ENCODE peak calls at places on chromosomes 16 and 17, in seven cellular contexts. One of them, this sample, is unnamed.

GRCh38 chr17:37261286-37261685 is 114.5 kb upstream of the C17orf78 start:
- DNase-seq in bronchial epithelial cell: no peak
- DNase-seq in AG10803: peak
- DNase-seq in lower lobe of right lung: no peak
- DNase-seq in AG04449: no peak
- DNase-seq in cardiac muscle cell: no peak
- DNase-seq in CD8-positive, alpha-beta T cell: no peak
- DNase-seq in this sample: no peak

GRCh38 chr17:43940630-43941029 is 1.6 kb downstream of the PPY start:
- DNase-seq in bronchial epithelial cell: no peak
- DNase-seq in AG10803: peak
- DNase-seq in lower lobe of right lung: no peak
- DNase-seq in AG04449: no peak
- DNase-seq in cardiac muscle cell: peak
- DNase-seq in CD8-positive, alpha-beta T cell: no peak
- DNase-seq in this sample: no peak

GRCh38 chr16:68987734-68988457 is 117.6 kb upstream of the HAS3 start:
- DNase-seq in bronchial epithelial cell: peak
- DNase-seq in AG10803: no peak
- DNase-seq in lower lobe of right lung: no peak
- DNase-seq in AG04449: no peak
- DNase-seq in cardiac muscle cell: no peak
- DNase-seq in CD8-positive, alpha-beta T cell: no peak
- DNase-seq in this sample: no peak

GRCh38 chr17:35666070-35666469 is 65.4 kb upstream of the RASL10B start:
- DNase-seq in bronchial epithelial cell: no peak
- DNase-seq in AG10803: peak
- DNase-seq in lower lobe of right lung: no peak
- DNase-seq in AG04449: no peak
- DNase-seq in cardiac muscle cell: no peak
- DNase-seq in CD8-positive, alpha-beta T cell: no peak
- DNase-seq in this sample: no peak

GRCh38 chr17:38980455-38981217 is 13.4 kb upstream of the FBXO47 start:
- DNase-seq in bronchial epithelial cell: no peak
- DNase-seq in AG10803: peak
- DNase-seq in lower lobe of right lung: no peak
- DNase-seq in AG04449: no peak
- DNase-seq in cardiac muscle cell: no peak
- DNase-seq in CD8-positive, alpha-beta T cell: no peak
- DNase-seq in this sample: no peak

GRCh38 chr17:50087246-50087911 is 7.8 kb upstream of the PDK2 start:
- DNase-seq in bronchial epithelial cell: peak
- DNase-seq in AG10803: peak
- DNase-seq in lower lobe of right lung: peak
- DNase-seq in AG04449: no peak
- DNase-seq in cardiac muscle cell: peak
- DNase-seq in CD8-positive, alpha-beta T cell: peak
- DNase-seq in this sample: no peak

GRCh38 chr16:1432388-1433262 is 1.7 kb downstream of the PERCC1 start:
- DNase-seq in bronchial epithelial cell: no peak
- DNase-seq in AG10803: no peak
- DNase-seq in lower lobe of right lung: no peak
- DNase-seq in AG04449: no peak
- DNase-seq in cardiac muscle cell: no peak
- DNase-seq in CD8-positive, alpha-beta T cell: no peak
- DNase-seq in this sample: no peak

GRCh38 chr16:49000594-49000993 is 281.0 kb downstream of the CBLN1 start:
- DNase-seq in bronchial epithelial cell: no peak
- DNase-seq in AG10803: no peak
- DNase-seq in lower lobe of right lung: no peak
- DNase-seq in AG04449: no peak
- DNase-seq in cardiac muscle cell: no peak
- DNase-seq in CD8-positive, alpha-beta T cell: no peak
- DNase-seq in this sample: no peak

GRCh38 chr16:3999890-4000325 is 116.3 kb downstream of the ADCY9 start:
- DNase-seq in bronchial epithelial cell: no peak
- DNase-seq in AG10803: peak
- DNase-seq in lower lobe of right lung: no peak
- DNase-seq in AG04449: no peak
- DNase-seq in cardiac muscle cell: no peak
- DNase-seq in CD8-positive, alpha-beta T cell: no peak
- DNase-seq in this sample: no peak

GRCh38 chr17:72978593-72979218 is 113.8 kb downstream of the SLC39A11 start:
- DNase-seq in bronchial epithelial cell: no peak
- DNase-seq in AG10803: no peak
- DNase-seq in lower lobe of right lung: no peak
- DNase-seq in AG04449: no peak
- DNase-seq in cardiac muscle cell: peak
- DNase-seq in CD8-positive, alpha-beta T cell: no peak
- DNase-seq in this sample: no peak

GRCh38 chr16:57412584-57412983 is 8.0 kb downstream of the CCL17 start:
- DNase-seq in bronchial epithelial cell: no peak
- DNase-seq in AG10803: no peak
- DNase-seq in lower lobe of right lung: no peak
- DNase-seq in AG04449: no peak
- DNase-seq in cardiac muscle cell: no peak
- DNase-seq in CD8-positive, alpha-beta T cell: no peak
- DNase-seq in this sample: no peak

GRCh38 chr16:86513471-86514277 is 3.3 kb downstream of the FOXF1 start:
- DNase-seq in bronchial epithelial cell: no peak
- DNase-seq in AG10803: no peak
- DNase-seq in lower lobe of right lung: no peak
- DNase-seq in AG04449: no peak
- DNase-seq in cardiac muscle cell: no peak
- DNase-seq in CD8-positive, alpha-beta T cell: no peak
- DNase-seq in this sample: no peak

GRCh38 chr16:86512301-86512859 is 2.1 kb downstream of the FOXF1 start:
- DNase-seq in bronchial epithelial cell: no peak
- DNase-seq in AG10803: no peak
- DNase-seq in lower lobe of right lung: no peak
- DNase-seq in AG04449: no peak
- DNase-seq in cardiac muscle cell: no peak
- DNase-seq in CD8-positive, alpha-beta T cell: no peak
- DNase-seq in this sample: no peak

GRCh38 chr16:86511317-86512161 is 1.2 kb downstream of the FOXF1 start:
- DNase-seq in bronchial epithelial cell: no peak
- DNase-seq in AG10803: no peak
- DNase-seq in lower lobe of right lung: no peak
- DNase-seq in AG04449: no peak
- DNase-seq in cardiac muscle cell: no peak
- DNase-seq in CD8-positive, alpha-beta T cell: no peak
- DNase-seq in this sample: no peak

GRCh38 chr16:86514656-86515376 is 4.5 kb downstream of the FOXF1 start:
- DNase-seq in bronchial epithelial cell: no peak
- DNase-seq in AG10803: no peak
- DNase-seq in lower lobe of right lung: no peak
- DNase-seq in AG04449: no peak
- DNase-seq in cardiac muscle cell: no peak
- DNase-seq in CD8-positive, alpha-beta T cell: no peak
- DNase-seq in this sample: no peak

GRCh38 chr16:86512860-86513470 is 2.6 kb downstream of the FOXF1 start:
- DNase-seq in bronchial epithelial cell: no peak
- DNase-seq in AG10803: no peak
- DNase-seq in lower lobe of right lung: no peak
- DNase-seq in AG04449: no peak
- DNase-seq in cardiac muscle cell: no peak
- DNase-seq in CD8-positive, alpha-beta T cell: no peak
- DNase-seq in this sample: no peak
- H3K4me3 ChIP-seq in bronchial epithelial cell: no peak
- H3K4me3 ChIP-seq in AG10803: peak
- H3K4me3 ChIP-seq in lower lobe of right lung: peak
- H3K4me3 ChIP-seq in AG04449: peak
- H3K4me3 ChIP-seq in cardiac muscle cell: no peak
- H3K4me3 ChIP-seq in CD8-positive, alpha-beta T cell: no peak
- H3K4me3 ChIP-seq in this sample: peak

GRCh38 chr17:2852729-2853110 is 56.5 kb downstream of the RAP1GAP2 start:
- DNase-seq in bronchial epithelial cell: no peak
- DNase-seq in AG10803: no peak
- DNase-seq in lower lobe of right lung: no peak
- DNase-seq in AG04449: no peak
- DNase-seq in cardiac muscle cell: no peak
- DNase-seq in CD8-positive, alpha-beta T cell: no peak
- DNase-seq in this sample: no peak

GRCh38 chr17:2854662-2855061 is 58.4 kb downstream of the RAP1GAP2 start:
- DNase-seq in bronchial epithelial cell: peak
- DNase-seq in AG10803: no peak
- DNase-seq in lower lobe of right lung: no peak
- DNase-seq in AG04449: no peak
- DNase-seq in cardiac muscle cell: no peak
- DNase-seq in CD8-positive, alpha-beta T cell: no peak
- DNase-seq in this sample: no peak

GRCh38 chr17:2852211-2852610 is 56.0 kb downstream of the RAP1GAP2 start:
- DNase-seq in bronchial epithelial cell: no peak
- DNase-seq in AG10803: no peak
- DNase-seq in lower lobe of right lung: no peak
- DNase-seq in AG04449: no peak
- DNase-seq in cardiac muscle cell: no peak
- DNase-seq in CD8-positive, alpha-beta T cell: no peak
- DNase-seq in this sample: no peak

GRCh38 chr17:2853722-2854580 is 57.7 kb downstream of the RAP1GAP2 start:
- DNase-seq in bronchial epithelial cell: peak
- DNase-seq in AG10803: no peak
- DNase-seq in lower lobe of right lung: peak
- DNase-seq in AG04449: no peak
- DNase-seq in cardiac muscle cell: peak
- DNase-seq in CD8-positive, alpha-beta T cell: no peak
- DNase-seq in this sample: no peak

GRCh38 chr17:2853111-2853721 is 57.0 kb downstream of the RAP1GAP2 start:
- DNase-seq in bronchial epithelial cell: peak
- DNase-seq in AG10803: peak
- DNase-seq in lower lobe of right lung: peak
- DNase-seq in AG04449: no peak
- DNase-seq in cardiac muscle cell: peak
- DNase-seq in CD8-positive, alpha-beta T cell: peak
- DNase-seq in this sample: no peak
- H3K4me3 ChIP-seq in bronchial epithelial cell: peak
- H3K4me3 ChIP-seq in AG10803: peak
- H3K4me3 ChIP-seq in lower lobe of right lung: peak
- H3K4me3 ChIP-seq in AG04449: peak
- H3K4me3 ChIP-seq in cardiac muscle cell: peak
- H3K4me3 ChIP-seq in CD8-positive, alpha-beta T cell: peak
- H3K4me3 ChIP-seq in this sample: peak

GRCh38 chr17:81735181-81736102 is 23.4 kb downstream of the SLC25A10 start:
- DNase-seq in bronchial epithelial cell: peak
- DNase-seq in AG10803: peak
- DNase-seq in lower lobe of right lung: peak
- DNase-seq in AG04449: no peak
- DNase-seq in cardiac muscle cell: no peak
- DNase-seq in CD8-positive, alpha-beta T cell: no peak
- DNase-seq in this sample: no peak
- H3K4me3 ChIP-seq in bronchial epithelial cell: peak
- H3K4me3 ChIP-seq in AG10803: no peak
- H3K4me3 ChIP-seq in lower lobe of right lung: peak
- H3K4me3 ChIP-seq in AG04449: no peak
- H3K4me3 ChIP-seq in cardiac muscle cell: no peak
- H3K4me3 ChIP-seq in CD8-positive, alpha-beta T cell: no peak
- H3K4me3 ChIP-seq in this sample: no peak

GRCh38 chr17:74532115-74532514 is 840 bp upstream of the CD300LB start:
- DNase-seq in bronchial epithelial cell: no peak
- DNase-seq in AG10803: no peak
- DNase-seq in lower lobe of right lung: peak
- DNase-seq in AG04449: no peak
- DNase-seq in cardiac muscle cell: no peak
- DNase-seq in CD8-positive, alpha-beta T cell: no peak
- DNase-seq in this sample: no peak
- H3K4me3 ChIP-seq in bronchial epithelial cell: no peak
- H3K4me3 ChIP-seq in AG10803: no peak
- H3K4me3 ChIP-seq in lower lobe of right lung: peak
- H3K4me3 ChIP-seq in AG04449: no peak
- H3K4me3 ChIP-seq in cardiac muscle cell: no peak
- H3K4me3 ChIP-seq in CD8-positive, alpha-beta T cell: no peak
- H3K4me3 ChIP-seq in this sample: no peak

DNA sequence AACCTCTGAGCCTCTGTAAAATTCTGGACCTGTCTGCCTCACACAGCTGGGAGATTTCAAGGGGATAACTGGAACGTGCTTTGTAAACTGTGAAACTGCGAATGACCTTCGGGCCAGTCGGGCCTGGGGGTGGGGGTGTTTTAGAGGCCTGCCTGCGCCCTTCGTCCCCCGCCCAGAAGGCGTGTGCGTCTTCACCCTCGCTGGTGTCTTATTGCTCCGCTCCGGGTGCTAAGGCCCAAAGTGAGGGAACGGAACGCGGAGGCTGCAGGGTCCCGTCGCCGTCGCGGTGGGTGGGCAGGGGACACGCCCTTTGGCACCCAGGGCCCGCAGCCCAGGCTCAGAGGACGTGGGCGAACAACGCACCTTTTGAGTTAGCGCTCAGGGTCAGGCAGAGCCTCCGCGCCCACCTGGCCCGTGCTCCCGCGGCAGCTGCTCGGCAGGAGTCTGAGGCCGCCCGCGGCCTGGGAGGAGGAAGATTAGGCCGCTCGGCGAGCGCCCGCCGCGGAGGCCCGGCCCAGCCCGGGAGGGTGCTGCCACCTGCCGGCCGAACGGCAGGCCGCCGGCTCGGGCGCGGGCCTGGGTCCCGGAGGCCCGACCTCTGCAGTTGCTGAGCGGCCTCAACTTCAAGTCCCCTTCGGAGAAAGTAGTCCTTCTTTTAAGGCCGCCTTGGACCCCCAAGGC is 29.7 kb downstream of the DCAKD start:
- DNase-seq in bronchial epithelial cell: no peak
- DNase-seq in AG10803: peak
- DNase-seq in lower lobe of right lung: peak
- DNase-seq in AG04449: no peak
- DNase-seq in cardiac muscle cell: peak
- DNase-seq in CD8-positive, alpha-beta T cell: peak
- DNase-seq in this sample: no peak
- H3K4me3 ChIP-seq in bronchial epithelial cell: peak
- H3K4me3 ChIP-seq in AG10803: peak
- H3K4me3 ChIP-seq in lower lobe of right lung: peak
- H3K4me3 ChIP-seq in AG04449: peak
- H3K4me3 ChIP-seq in cardiac muscle cell: no peak
- H3K4me3 ChIP-seq in CD8-positive, alpha-beta T cell: peak
- H3K4me3 ChIP-seq in this sample: peak

DNA sequence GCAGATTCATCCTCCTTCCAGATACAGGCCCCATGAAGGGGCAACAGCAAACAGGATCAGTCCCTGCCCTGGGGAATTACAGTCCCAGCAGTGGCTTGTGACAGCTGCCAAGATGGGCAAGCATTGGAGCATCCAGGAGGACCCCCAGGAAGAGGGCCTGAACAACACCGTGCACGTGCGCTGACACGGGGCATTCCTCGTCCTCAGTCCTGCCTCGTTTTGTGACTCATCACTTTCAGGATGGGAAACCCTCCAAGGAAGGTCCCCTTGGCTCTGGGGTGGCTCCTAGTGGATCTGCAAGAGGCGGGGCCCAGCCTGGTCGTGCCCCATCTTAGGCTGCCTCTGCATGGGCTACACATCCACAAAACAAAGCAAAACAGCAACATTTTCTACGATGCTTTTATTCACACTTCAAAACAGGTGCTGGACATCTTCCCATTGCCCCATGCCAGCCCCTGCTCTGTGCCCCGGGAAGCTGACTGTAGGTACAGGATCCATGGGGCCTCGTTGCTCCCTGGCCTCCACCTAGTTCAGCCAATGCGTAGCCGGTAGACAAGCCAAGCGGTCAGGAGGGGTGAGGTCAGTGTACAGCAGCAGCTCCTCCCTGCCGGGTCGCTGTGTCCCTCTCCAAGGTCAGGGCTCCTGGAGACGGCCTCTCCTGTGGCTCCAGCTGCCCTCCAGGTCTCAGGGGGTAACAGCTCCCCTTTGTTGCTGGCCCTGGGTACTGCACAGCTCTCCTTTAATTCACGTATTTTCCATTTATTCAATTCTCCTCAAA is 32.3 kb downstream of the ACTG1 start:
- DNase-seq in bronchial epithelial cell: peak
- DNase-seq in AG10803: peak
- DNase-seq in lower lobe of right lung: no peak
- DNase-seq in AG04449: peak
- DNase-seq in cardiac muscle cell: no peak
- DNase-seq in CD8-positive, alpha-beta T cell: no peak
- DNase-seq in this sample: peak
- H3K4me3 ChIP-seq in bronchial epithelial cell: no peak
- H3K4me3 ChIP-seq in AG10803: no peak
- H3K4me3 ChIP-seq in lower lobe of right lung: no peak
- H3K4me3 ChIP-seq in AG04449: no peak
- H3K4me3 ChIP-seq in cardiac muscle cell: no peak
- H3K4me3 ChIP-seq in CD8-positive, alpha-beta T cell: no peak
- H3K4me3 ChIP-seq in this sample: no peak

This sample was measured in skeletal muscle cell.